ENCODE peak calls at places on chromosomes 13 and 19, in five cellular contexts. S is heart left ventricle; T is amygdala; O is activated naive CD8-positive, alpha-beta T cell treated with anti-CD3 and anti-CD28 coated beads, Interleukin-2, amount 50 U/mL, for 16 hours; B is GM04503. F is an unnamed sample.

GRCh38 chr19:50669319-50670101 is 20.3 kb downstream of the C19orf81 start:
- DNase-seq in T (no peak), O (no peak), S (no peak), B (no peak), F (no peak)

GRCh38 chr13:41942462-41943094 is 18.3 kb downstream of the VWA8 start:
- DNase-seq in O (no peak), T (no peak), S (no peak), B (no peak), F (peak)

GRCh38 chr19:2805991-2806649 is 13.5 kb upstream of the ZNF554 start:
- DNase-seq in T (no peak), S (no peak), B (no peak), O (no peak), F (no peak)

GRCh38 chr19:40510526-40511115 is 43.8 kb downstream of the SPTBN4 start:
- DNase-seq in O (no peak), B (no peak), S (no peak), T (no peak), F (no peak)

GRCh38 chr19:18021121-18021755 is 13.3 kb downstream of the ARRDC2 start:
- DNase-seq in T (peak), S (peak), O (no peak), B (peak), F (no peak)

GRCh38 chr19:33375760-33376159 is 2.3 kb downstream of the CEBPG start:
- DNase-seq in B (no peak), T (no peak), S (no peak), O (no peak), F (no peak)

GRCh38 chr13:75226755-75227435 is 255.1 kb downstream of the TBC1D4 start:
- DNase-seq in B (peak), S (no peak), O (no peak), T (no peak), F (peak)

GRCh38 chr13:37460211-37460610 is 138.4 kb downstream of the POSTN start:
- DNase-seq in B (peak), O (no peak), T (no peak), S (no peak), F (no peak)

GRCh38 chr13:72643339-72643989 is 84.0 kb downstream of the MZT1 start:
- DNase-seq in S (peak), T (no peak), O (no peak), B (peak), F (no peak)

GRCh38 chr19:572891-573825 is 762 bp downstream of the BSG start:
- DNase-seq in O (no peak), T (no peak), B (no peak), S (peak), F (no peak)